ENCODE peak calls at places on chromosomes 16 and 17, in five cellular contexts. L is GM12865, R is NCI-H2107, E is dorsolateral prefrontal cortex, A is mammary epithelial cell. T is an unnamed sample.

GRCh38 chr17:75778861-75779249 is 5.8 kb upstream of the UNK start:
- DNase-seq in A (no peak), R (peak; percentile 31), L (peak; percentile 82), E (no peak), T (peak; percentile 53)

GRCh38 chr17:43634681-43635125 is 27.0 kb downstream of the MEOX1 start:
- DNase-seq in R (no peak), A (peak; percentile 62), L (no peak), E (no peak), T (no peak)

GRCh38 chr16:55273959-55274358 is 50.0 kb upstream of the IRX6 start:
- DNase-seq in L (no peak), E (no peak), A (no peak), R (no peak), T (no peak)

GRCh38 chr17:2694381-2695242 is 17.0 kb downstream of the CLUH start:
- DNase-seq in L (no peak), E (no peak), A (no peak), R (no peak), T (no peak)

GRCh38 chr17:66466933-66467367 is 164.5 kb downstream of the PRKCA start:
- DNase-seq in A (peak; percentile 98), L (peak; percentile 73), E (no peak), R (no peak), T (peak; percentile 83)

GRCh38 chr16:49781401-49781800 is 74.5 kb downstream of the ZNF423 start:
- DNase-seq in R (no peak), L (no peak), A (no peak), E (no peak), T (no peak)

GRCh38 chr16:84768061-84768797 is 51.6 kb upstream of the CRISPLD2 start:
- DNase-seq in L (no peak), E (no peak), R (no peak), A (no peak), T (no peak)

GRCh38 chr16:28149016-28149888 is 62.5 kb downstream of the XPO6 start:
- DNase-seq in L (no peak), R (no peak), E (no peak), A (no peak), T (peak; percentile 84)

GRCh38 chr17:7704601-7705268 is at the start of gene EFNB3:
- DNase-seq in E (no peak), R (no peak), A (peak; percentile 38), L (no peak), T (no peak)

GRCh38 chr16:2428787-2429036 is 535 bp upstream of the CCNF start:
- DNase-seq in E (no peak), R (no peak), A (no peak), L (no peak), T (no peak)

GRCh38 chr17:41645371-41646063 is 21.1 kb upstream of the KRT17 start:
- DNase-seq in L (no peak), R (no peak), E (no peak), A (peak; percentile 73), T (peak; percentile 62)

GRCh38 chr17:27366438-27366837 is 72.5 kb downstream of the WSB1 start:
- DNase-seq in A (no peak), R (no peak), E (no peak), L (no peak), T (no peak)

T was measured in MV-4-11.